ENCODE peak calls at places on chromosomes 3 and 15, in eight cellular contexts. D, J, Y, N, S, G, C and K are unnamed samples. For H3K4me1, the result is how much of the 10 kb centered on the place peaks cover.

GRCh38 chr15:82540984-82541431 is 751 bp upstream of the RPS17 start:
- DNase-seq in D (no peak), C (no peak), Y (no peak), J (no peak), S (peak), N (no peak), G (no peak), K (no peak)

GRCh38 chr3:196800742-196801141 is 61.1 kb downstream of the PAK2 start:
- DNase-seq in G (no peak), C (no peak), N (no peak), S (no peak), Y (no peak), J (peak), D (no peak), K (peak)

GRCh38 chr3:65170357-65171090 is 482.7 kb upstream of the ADAMTS9 start:
- DNase-seq in Y (peak), S (peak), C (no peak), D (peak), J (peak), G (peak), N (peak), K (peak)

GRCh38 chr3:133663569-133664313 is 2.0 kb upstream of the TOPBP1 start:
- DNase-seq in S (no peak), N (peak), Y (no peak), J (peak), C (peak), G (peak), D (no peak), K (peak)

GRCh38 chr15:80183886-80184285 is 31.1 kb downstream of the FAH start:
- DNase-seq in D (no peak), C (no peak), J (no peak), Y (no peak), G (no peak), N (peak), S (no peak), K (no peak)

GRCh38 chr15:79595995-79596622 is 164.0 kb downstream of the MINAR1 start:
- DNase-seq in S (no peak), N (peak), D (no peak), G (peak), Y (no peak), J (peak), C (peak), K (peak)

GRCh38 chr3:5006755-5007202 is 27.5 kb downstream of the BHLHE40 start:
- DNase-seq in C (no peak), D (peak), S (no peak), N (no peak), J (no peak), Y (peak), G (peak), K (no peak)

GRCh38 chr15:69410290-69410874 is 3.8 kb upstream of the KIF23 start:
- DNase-seq in G (no peak), Y (no peak), C (peak), J (peak), S (no peak), D (no peak), N (peak), K (no peak)

GRCh38 chr3:24843955-24844354 is 349.3 kb upstream of the THRB start:
- DNase-seq in G (no peak), N (no peak), Y (no peak), D (no peak), J (no peak), C (no peak), S (no peak), K (no peak)

GRCh38 chr3:54262541-54262940 is 140.2 kb downstream of the CACNA2D3 start:
- DNase-seq in Y (no peak), J (no peak), D (no peak), S (no peak), N (no peak), G (no peak), C (no peak), K (no peak)

GRCh38 chr3:168052517-168052916 is 43.2 kb downstream of the GOLIM4 start:
- DNase-seq in Y (no peak), J (no peak), C (no peak), S (no peak), G (no peak), N (no peak), D (no peak), K (no peak)

GRCh38 chr15:35690698-35691116 is 144.7 kb upstream of the DPH6 start:
- DNase-seq in G (peak), J (no peak), C (no peak), S (no peak), Y (no peak), N (no peak), D (no peak), K (no peak)

GRCh38 chr3:17038900-17039545 is 154.3 kb downstream of the PLCL2 start:
- DNase-seq in N (no peak), J (no peak), Y (no peak), C (peak), D (no peak), G (no peak), S (no peak), K (no peak)

GRCh38 chr3:185270262-185270955 is 16.6 kb upstream of the EHHADH start:
- DNase-seq in D (no peak), N (peak), Y (no peak), G (peak), S (no peak), C (no peak), J (peak), K (peak)

GRCh38 chr3:46978381-46978780 is 1.1 kb upstream of the NBEAL2 start:
- DNase-seq in C (no peak), D (no peak), Y (no peak), G (no peak), S (peak), N (no peak), J (no peak), K (no peak)

GRCh38 chr15:46242935-46243334 is 608.1 kb downstream of the SQOR start:
- DNase-seq in S (no peak), Y (no peak), G (no peak), C (no peak), N (no peak), J (no peak), D (no peak), K (no peak)

GRCh38 chr3:10933958-10934481 is 58.5 kb upstream of the SLC6A1 start:
- DNase-seq in G (no peak), S (peak), D (no peak), C (no peak), J (no peak), Y (no peak), N (peak), K (no peak)

GRCh38 chr3:150376001-150376848 is 31.9 kb upstream of the TSC22D2 start:
- DNase-seq in J (peak), Y (no peak), C (no peak), D (no peak), G (peak), N (peak), S (no peak), K (no peak)

GRCh38 chr3:88986834-88987233 is 120.6 kb upstream of the EPHA3 start:
- DNase-seq in J (peak), D (no peak), N (no peak), G (peak), S (no peak), C (no peak), Y (no peak), K (no peak)

GRCh38 chr15:85869124-85869523 is 74.4 kb upstream of the KLHL25 start:
- DNase-seq in S (no peak), J (no peak), D (no peak), Y (no peak), N (no peak), G (no peak), C (no peak), K (no peak)

GRCh38 chr3:160935413-160936095 is 169.6 kb downstream of the B3GALNT1 start:
- DNase-seq in Y (no peak), N (no peak), D (no peak), S (no peak), G (peak), J (no peak), C (no peak), K (no peak)

GRCh38 chr3:114252954-114253353 is 15.6 kb upstream of the ZNF80 start:
- DNase-seq in S (no peak), J (no peak), Y (no peak), C (no peak), D (no peak), N (no peak), G (no peak), K (no peak)

GRCh38 chr3:155271343-155271613 is 22.2 kb downstream of the STRIT1 start:
- DNase-seq in S (no peak), N (no peak), C (no peak), G (no peak), Y (no peak), J (no peak), D (no peak), K (no peak)

GRCh38 chr3:133258358-133258757 is 141.5 kb upstream of the BFSP2 start:
- DNase-seq in J (no peak), Y (no peak), G (no peak), S (no peak), D (no peak), N (no peak), C (no peak), K (no peak)

GRCh38 chr3:45462522-45463262 is 74.3 kb downstream of the LARS2 start:
- DNase-seq in G (no peak), S (no peak), Y (no peak), J (no peak), C (no peak), N (no peak), D (no peak), K (no peak)

GRCh38 chr3:152718810-152719209 is 116.1 kb upstream of the P2RY1 start:
- DNase-seq in J (peak), C (no peak), Y (no peak), N (no peak), D (no peak), S (no peak), G (peak), K (no peak)
- H3K4me1 ChIP-seq in J (under half), C (under half), Y (under half), N (under half), D (under half), S (under half), G (under half), K (under half)

GRCh38 chr15:47364671-47365141 is 352.6 kb upstream of the SEMA6D start:
- DNase-seq in J (no peak), S (no peak), G (peak), N (no peak), Y (no peak), C (no peak), D (no peak), K (no peak)
- H3K4me3 ChIP-seq in J (no peak), S (no peak), G (no peak), N (no peak), Y (no peak), C (no peak), D (no peak), K (no peak)

GRCh38 chr3:152271465-152272035 is 2.8 kb downstream of the MBNL1 start:
- DNase-seq in G (no peak), Y (no peak), J (no peak), S (no peak), D (no peak), N (no peak), C (no peak), K (no peak)
- H3K4me1 ChIP-seq in G (under half), Y (half or more), J (under half), S (under half), D (under half), N (half or more), C (half or more), K (under half)

GRCh38 chr3:157529751-157530150 is 26.5 kb upstream of the VEPH1 start:
- DNase-seq in G (no peak), D (no peak), N (no peak), J (no peak), S (no peak), Y (no peak), C (no peak), K (no peak)

GRCh38 chr3:157530637-157531300 is 27.6 kb upstream of the VEPH1 start:
- DNase-seq in N (no peak), J (no peak), G (no peak), S (no peak), D (no peak), C (no peak), Y (no peak), K (no peak)

GRCh38 chr3:157532529-157533297 is 29.5 kb upstream of the VEPH1 start:
- DNase-seq in Y (no peak), J (peak), D (no peak), S (no peak), C (peak), N (peak), G (peak), K (peak)

GRCh38 chr3:157531771-157532170 is 28.6 kb upstream of the VEPH1 start:
- DNase-seq in C (no peak), Y (no peak), S (no peak), N (no peak), D (no peak), G (no peak), J (no peak), K (no peak)

GRCh38 chr3:157531301-157531660 is 28.1 kb upstream of the VEPH1 start:
- DNase-seq in J (no peak), C (no peak), D (no peak), N (no peak), S (no peak), G (no peak), Y (no peak), K (no peak)
- H3K4me3 ChIP-seq in J (no peak), C (no peak), D (no peak), N (no peak), S (no peak), G (no peak), Y (no peak), K (no peak)

GRCh38 chr3:184169896-184170875 is 4.5 kb upstream of the AP2M1 start:
- DNase-seq in N (no peak), G (no peak), C (no peak), S (no peak), J (no peak), Y (no peak), D (no peak), K (no peak)
- H3K4me1 ChIP-seq in N (under half), G (under half), C (under half), S (under half), J (under half), Y (under half), D (under half), K (under half)

DNA sequence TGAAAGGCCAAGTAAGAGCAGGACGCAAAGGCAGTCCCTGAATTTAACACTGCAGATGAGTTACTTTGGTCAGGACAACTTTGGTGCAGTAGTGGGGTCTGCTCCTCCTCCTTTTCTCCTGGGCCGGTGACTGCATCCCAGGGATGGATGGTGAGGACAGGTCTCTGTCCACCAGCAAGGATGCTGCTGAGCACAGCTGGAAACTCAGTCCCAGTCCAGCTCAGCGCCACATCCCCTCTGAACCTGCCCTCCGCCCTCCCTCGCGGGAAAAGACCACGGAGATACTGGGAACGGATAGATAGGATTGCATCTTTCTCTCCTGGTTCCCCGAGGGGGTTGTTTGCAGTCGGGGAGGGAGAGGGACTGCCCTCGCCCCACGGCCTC is 13.8 kb downstream of the GRAMD2A start:
- DNase-seq in J (no peak), Y (peak), N (no peak), D (no peak), C (no peak), G (no peak), S (no peak), K (no peak)
- H3K4me3 ChIP-seq in J (no peak), Y (peak), N (peak), D (peak), C (peak), G (peak), S (peak), K (no peak)

GRCh38 chr3:195165264-195165608 is 105.7 kb downstream of the XXYLT1 start:
- DNase-seq in Y (no peak), D (no peak), J (no peak), C (no peak), G (no peak), S (no peak), N (no peak), K (no peak)
- H3K4me1 ChIP-seq in Y (under half), D (under half), J (under half), C (under half), G (under half), S (under half), N (under half), K (under half)

GRCh38 chr15:23869391-23869790 is 182.3 kb upstream of the NDN start:
- DNase-seq in C (no peak), G (peak), N (no peak), S (peak), Y (no peak), D (no peak), J (no peak), K (no peak)
- H3K4me3 ChIP-seq in C (no peak), G (peak), N (no peak), S (no peak), Y (no peak), D (no peak), J (no peak), K (no peak)

GRCh38 chr3:129543156-129543790 is at the start of gene H1-8:
- DNase-seq in S (no peak), G (no peak), C (no peak), D (no peak), Y (no peak), J (no peak), N (no peak), K (no peak)
- H3K4me1 ChIP-seq in S (under half), G (under half), C (under half), D (under half), Y (under half), J (under half), N (under half), K (under half)

GRCh38 chr15:64045106-64045435 is 1.2 kb downstream of the DAPK2 start:
- DNase-seq in J (no peak), N (no peak), D (no peak), S (no peak), Y (no peak), G (no peak), C (no peak), K (no peak)

GRCh38 chr15:64046347-64047153 is at the start of gene DAPK2:
- DNase-seq in G (peak), S (peak), D (peak), Y (no peak), N (peak), J (peak), C (peak), K (peak)

GRCh38 chr15:64044315-64045105 is 1.8 kb downstream of the DAPK2 start:
- DNase-seq in D (peak), N (no peak), C (no peak), Y (no peak), G (no peak), J (no peak), S (no peak), K (no peak)

GRCh38 chr15:64048766-64049165 is 2.5 kb upstream of the DAPK2 start:
- DNase-seq in S (no peak), G (no peak), Y (no peak), C (no peak), N (no peak), D (no peak), J (no peak), K (no peak)

GRCh38 chr15:64045774-64046346 is 425 bp downstream of the DAPK2 start:
- DNase-seq in G (no peak), D (peak), C (no peak), Y (no peak), J (no peak), N (no peak), S (peak), K (no peak)
- H3K4me3 ChIP-seq in G (peak), D (peak), C (peak), Y (peak), J (peak), N (peak), S (no peak), K (peak)